ENCODE peak calls at places on chromosomes 11 and 22, in five cellular contexts. One of them, this sample, is unnamed.

GRCh38 chr11:44066732-44067131 is 662 bp downstream of the ACCS start:
- DNase-seq in choroid plexus epithelial cell: peak; percentile 84
- DNase-seq in chondrocyte: no peak
- DNase-seq in HTR-8/SVneo: peak; percentile 24
- DNase-seq in WTC11: no peak
- DNase-seq in this sample: peak; percentile 68

GRCh38 chr11:129143335-129143734 is 48.8 kb downstream of the ARHGAP32 start:
- DNase-seq in choroid plexus epithelial cell: peak; percentile 98
- DNase-seq in chondrocyte: peak; percentile 96
- DNase-seq in HTR-8/SVneo: peak; percentile 47
- DNase-seq in WTC11: no peak
- DNase-seq in this sample: peak; percentile 90

GRCh38 chr22:24159650-24160049 is 21.6 kb upstream of the SUSD2 start:
- DNase-seq in choroid plexus epithelial cell: no peak
- DNase-seq in chondrocyte: no peak
- DNase-seq in HTR-8/SVneo: no peak
- DNase-seq in WTC11: no peak
- DNase-seq in this sample: no peak

GRCh38 chr22:42192547-42192946 is 61.9 kb upstream of the CYP2D6 start:
- DNase-seq in choroid plexus epithelial cell: no peak
- DNase-seq in chondrocyte: no peak
- DNase-seq in HTR-8/SVneo: no peak
- DNase-seq in WTC11: no peak
- DNase-seq in this sample: no peak

GRCh38 chr11:724733-725386 is 18.8 kb downstream of the EPS8L2 start:
- DNase-seq in choroid plexus epithelial cell: no peak
- DNase-seq in chondrocyte: no peak
- DNase-seq in HTR-8/SVneo: no peak
- DNase-seq in WTC11: no peak
- DNase-seq in this sample: no peak

GRCh38 chr22:39229075-39229474 is 15.7 kb downstream of the PDGFB start:
- DNase-seq in choroid plexus epithelial cell: no peak
- DNase-seq in chondrocyte: no peak
- DNase-seq in HTR-8/SVneo: no peak
- DNase-seq in WTC11: no peak
- DNase-seq in this sample: no peak

GRCh38 chr22:44583076-44583760 is 85.2 kb upstream of the RTL6 start:
- DNase-seq in choroid plexus epithelial cell: peak; percentile 16
- DNase-seq in chondrocyte: peak; percentile 55
- DNase-seq in HTR-8/SVneo: no peak
- DNase-seq in WTC11: no peak
- DNase-seq in this sample: peak; percentile 8

GRCh38 chr11:4615856-4616444 is 7.9 kb upstream of the TRIM68 start:
- DNase-seq in choroid plexus epithelial cell: no peak
- DNase-seq in chondrocyte: no peak
- DNase-seq in HTR-8/SVneo: no peak
- DNase-seq in WTC11: no peak
- DNase-seq in this sample: no peak

GRCh38 chr11:73233704-73234402 is 15.8 kb downstream of the P2RY2 start:
- DNase-seq in choroid plexus epithelial cell: no peak
- DNase-seq in chondrocyte: peak; percentile 55
- DNase-seq in HTR-8/SVneo: no peak
- DNase-seq in WTC11: peak; percentile 2
- DNase-seq in this sample: no peak

This sample was measured in RWPE1.